ENCODE peak calls at places on chromosomes 3 and 15, in seven cellular contexts. Z is stomach, V is body of pancreas, F is IMR-90, A is transverse colon, L is K562, H is ovary. D is an unnamed sample.

GRCh38 chr3:106628407-106628806 is 748.8 kb upstream of the CCDC54 start:
- DNase-seq in H (no peak), L (no peak), F (peak), A (no peak), Z (no peak), V (no peak), D (no peak)

GRCh38 chr3:57538465-57538864 is 5.7 kb downstream of the DNAH12 start:
- DNase-seq in A (no peak), L (no peak), V (no peak), F (no peak), Z (no peak), H (no peak), D (no peak)

GRCh38 chr3:196590279-196590678 is 21.8 kb downstream of the FBXO45 start:
- DNase-seq in L (no peak), Z (no peak), A (no peak), F (no peak), V (no peak), H (no peak), D (no peak)

GRCh38 chr15:43544266-43544665 is 26.9 kb downstream of the MAP1A start:
- DNase-seq in Z (no peak), V (no peak), H (no peak), F (peak), L (no peak), A (no peak), D (no peak)

GRCh38 chr3:177345049-177345972 is 148.0 kb upstream of the TBL1XR1 start:
- DNase-seq in Z (peak), F (peak), A (peak), V (peak), L (peak), H (peak), D (peak)

GRCh38 chr3:129593595-129594339 is 12.7 kb downstream of the PLXND1 start:
- DNase-seq in V (peak), A (peak), F (no peak), Z (no peak), L (no peak), H (no peak), D (no peak)

GRCh38 chr15:44194397-44195150 is 497 bp downstream of the FRMD5 start:
- DNase-seq in F (peak), L (peak), A (peak), V (peak), H (no peak), Z (peak), D (peak)

GRCh38 chr15:85941186-85941855 is 138.3 kb upstream of the AGBL1 start:
- DNase-seq in Z (no peak), L (no peak), A (no peak), V (peak), F (no peak), H (no peak), D (no peak)

GRCh38 chr3:113038326-113038725 is 47.5 kb downstream of the GTPBP8 start:
- DNase-seq in V (no peak), F (no peak), A (no peak), Z (no peak), H (no peak), L (no peak), D (no peak)

GRCh38 chr3:58386966-58387365 is 46.7 kb downstream of the PDHB start:
- DNase-seq in A (peak), L (no peak), H (no peak), Z (peak), F (peak), V (no peak), D (no peak)

GRCh38 chr3:24538891-24539290 is 44.2 kb upstream of the THRB start:
- DNase-seq in L (no peak), F (no peak), H (no peak), V (peak), A (peak), Z (peak), D (no peak)

GRCh38 chr15:92638709-92639365 is 16.7 kb downstream of the FAM174B start:
- DNase-seq in H (no peak), F (no peak), A (peak), V (peak), Z (peak), L (no peak), D (no peak)

GRCh38 chr15:57506422-57506821 is 85.3 kb upstream of the MYZAP start:
- DNase-seq in A (no peak), L (peak), H (no peak), F (no peak), V (peak), Z (no peak), D (no peak)

GRCh38 chr15:79257454-79257853 is 25.1 kb upstream of the ANKRD34C start:
- DNase-seq in Z (no peak), V (no peak), F (no peak), H (no peak), L (no peak), A (no peak), D (no peak)

GRCh38 chr15:38886315-38887163 is 321.9 kb upstream of the RASGRP1 start:
- DNase-seq in V (no peak), H (no peak), A (no peak), Z (no peak), L (no peak), F (peak), D (peak)

GRCh38 chr3:11549580-11550140 is 94.1 kb downstream of the VGLL4 start:
- DNase-seq in F (no peak), L (no peak), A (no peak), Z (no peak), V (no peak), H (no peak), D (no peak)

GRCh38 chr3:196080997-196081833 is 675 bp downstream of the TFRC start:
- DNase-seq in H (peak), Z (peak), F (peak), A (peak), L (peak), V (peak), D (peak)

GRCh38 chr3:113436794-113437193 is 4.5 kb downstream of the CFAP44 start:
- DNase-seq in V (no peak), H (no peak), A (no peak), F (peak), Z (no peak), L (no peak), D (peak)

GRCh38 chr3:186825294-186825821 is 17.2 kb upstream of the ADIPOQ start:
- DNase-seq in L (peak), A (no peak), H (no peak), V (no peak), Z (no peak), F (peak), D (no peak)

GRCh38 chr3:101870138-101870537 is 20.8 kb downstream of the NFKBIZ start:
- DNase-seq in Z (no peak), V (no peak), L (no peak), A (no peak), H (no peak), F (no peak), D (no peak)

GRCh38 chr3:111723293-111723963 is 128.3 kb upstream of the ZBED2 start:
- DNase-seq in V (no peak), Z (no peak), H (no peak), A (no peak), F (peak), L (no peak), D (no peak)

GRCh38 chr3:128931046-128931445 is 51.6 kb downstream of the ACAD9 start:
- DNase-seq in L (no peak), Z (no peak), A (no peak), F (no peak), H (no peak), V (no peak), D (no peak)

GRCh38 chr15:38071211-38071972 is 137.0 kb downstream of the TMCO5A start:
- DNase-seq in L (no peak), Z (peak), V (no peak), A (no peak), H (no peak), F (no peak), D (no peak)

GRCh38 chr3:71564361-71564760 is 19.2 kb downstream of the FOXP1 start:
- DNase-seq in H (no peak), F (no peak), Z (no peak), A (no peak), V (peak), L (no peak), D (no peak)

GRCh38 chr3:139388961-139389551 is 391 bp downstream of the COPB2 start:
- DNase-seq in F (no peak), Z (peak), V (no peak), H (no peak), A (no peak), L (no peak), D (no peak)

GRCh38 chr3:139388077-139388476 is 1.4 kb downstream of the COPB2 start:
- DNase-seq in H (no peak), Z (no peak), V (no peak), L (no peak), A (no peak), F (no peak), D (no peak)

GRCh38 chr3:139394116-139394515 is 4.7 kb upstream of the COPB2 start:
- DNase-seq in A (no peak), Z (no peak), V (no peak), F (peak), L (no peak), H (no peak), D (no peak)

DNA sequence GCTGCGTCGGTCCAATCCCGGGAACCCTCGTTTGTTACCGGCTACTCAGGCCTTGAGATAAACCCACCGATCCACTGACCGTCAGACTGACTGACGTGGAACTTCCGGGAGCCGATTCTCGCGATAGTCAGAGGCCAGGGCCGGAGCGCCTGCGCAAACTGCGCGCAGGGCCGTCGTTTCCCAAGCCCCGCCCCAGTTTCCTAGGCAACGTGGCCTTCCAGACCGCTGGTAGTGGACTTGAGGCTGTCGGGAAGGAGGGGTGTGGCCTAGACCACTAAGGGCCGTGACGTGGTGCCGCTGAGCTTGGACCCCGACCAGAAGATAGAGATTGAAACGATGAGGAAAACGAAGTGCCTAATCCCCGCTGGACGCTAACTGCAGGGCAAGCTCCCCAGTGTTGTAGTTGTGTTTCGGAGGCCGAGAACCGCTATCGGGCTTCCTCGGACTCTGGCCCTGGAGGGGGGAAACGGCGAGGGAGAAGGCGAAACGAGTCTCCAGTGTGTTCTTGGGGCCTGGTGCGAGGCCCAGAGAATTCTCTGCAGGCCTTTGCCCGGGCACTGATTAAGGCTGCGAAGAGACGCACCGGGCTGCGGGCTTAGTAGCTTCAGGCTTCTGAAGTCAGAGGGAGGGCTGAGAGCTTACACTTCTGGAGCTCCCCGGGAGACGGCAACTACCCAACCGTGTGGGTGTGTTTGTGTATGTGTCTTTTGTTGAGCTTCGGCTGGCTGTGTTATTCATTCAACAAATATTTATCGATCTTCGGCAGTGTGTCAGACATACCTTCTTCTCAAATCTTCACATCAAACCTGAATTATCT is at the start of gene COPB2:
- DNase-seq in H (peak), L (peak), A (peak), Z (peak), F (peak), V (peak), D (peak)
- TF ChIP-seq POLR2A in H (peak), L (peak), A (peak), Z (peak), F (peak), V (peak), D (peak)

GRCh38 chr15:32030795-32031194 is 480 bp downstream of the CHRNA7 start:
- DNase-seq in F (no peak), H (no peak), A (no peak), L (no peak), V (peak), Z (no peak), D (no peak)

GRCh38 chr15:32029409-32029861 is 880 bp upstream of the CHRNA7 start:
- DNase-seq in V (peak), Z (peak), F (no peak), H (peak), A (peak), L (no peak), D (no peak)

GRCh38 chr15:32028921-32029320 is 1.4 kb upstream of the CHRNA7 start:
- DNase-seq in L (no peak), Z (no peak), F (no peak), H (no peak), V (no peak), A (no peak), D (no peak)

GRCh38 chr15:32033186-32033890 is 3.0 kb downstream of the CHRNA7 start:
- DNase-seq in H (no peak), Z (peak), F (no peak), A (peak), L (no peak), V (peak), D (no peak)

DNA sequence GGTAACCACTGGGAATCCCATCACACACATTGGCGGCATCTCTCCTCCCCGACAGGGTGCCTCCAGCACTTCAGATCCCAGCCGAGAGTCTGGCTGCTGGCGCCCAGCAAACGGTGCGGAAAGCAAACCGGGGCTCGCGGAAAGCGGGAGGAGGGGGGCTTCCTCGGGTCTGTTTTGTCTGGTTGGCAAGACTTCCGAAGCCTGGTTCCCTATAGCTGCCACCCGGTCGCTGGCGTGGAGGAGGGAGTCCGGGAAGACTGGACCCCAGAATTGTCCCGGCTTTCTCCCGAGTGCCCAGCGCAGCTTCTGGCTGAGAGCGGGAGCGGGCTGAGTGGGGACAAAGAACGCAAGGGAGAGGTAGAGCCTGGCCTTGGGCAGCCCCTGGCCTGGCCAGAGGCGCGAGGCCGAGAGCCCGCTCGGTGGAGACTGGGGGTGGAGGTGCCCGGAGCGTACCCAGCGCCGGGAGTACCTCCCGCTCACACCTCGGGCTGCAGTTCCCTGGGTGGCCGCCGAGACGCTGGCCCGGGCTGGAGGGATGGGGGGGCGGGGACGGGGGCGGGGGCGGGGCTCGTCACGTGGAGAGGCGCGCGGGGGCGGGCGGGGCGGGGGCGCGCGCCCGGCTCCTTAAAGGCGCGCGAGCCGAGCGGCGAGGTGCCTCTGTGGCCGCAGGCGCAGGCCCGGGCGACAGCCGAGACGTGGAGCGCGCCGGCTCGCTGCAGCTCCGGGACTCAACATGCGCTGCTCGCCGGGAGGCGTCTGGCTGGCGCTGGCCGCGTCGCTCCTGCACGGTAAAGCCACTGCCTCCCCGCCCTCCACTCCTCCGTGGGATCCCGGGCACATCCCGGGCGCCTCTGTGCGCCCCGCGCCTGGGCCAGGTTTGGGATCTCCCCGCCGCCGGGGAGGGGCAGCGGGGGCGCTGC is at the start of gene CHRNA7:
- DNase-seq in A (peak), V (peak), Z (peak), H (peak), F (peak), L (peak), D (peak)
- TF ChIP-seq POLR2A in A (peak), V (peak), Z (no peak), H (no peak), F (no peak), L (no peak), D (peak)

DNA sequence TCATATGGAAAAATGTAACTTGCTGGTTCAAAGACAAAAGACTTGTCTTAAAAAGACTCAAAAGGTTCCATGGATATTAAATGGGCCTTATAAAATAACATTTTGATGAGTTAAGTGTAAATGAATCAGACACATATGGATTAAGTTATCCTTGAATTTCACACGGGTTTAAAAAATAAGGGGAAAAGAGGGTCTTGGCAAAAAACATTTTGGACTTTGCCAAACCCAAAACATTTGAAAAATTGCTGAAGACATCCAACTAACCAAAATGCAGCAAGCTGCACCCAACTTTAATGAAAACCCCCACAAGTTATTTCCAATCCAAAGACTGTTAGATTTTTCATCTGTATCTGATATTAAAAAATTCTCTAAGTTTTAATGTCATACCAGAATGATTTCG is 200.7 kb downstream of the MEIS2 start:
- DNase-seq in Z (no peak), F (no peak), V (no peak), L (no peak), A (no peak), H (no peak), D (no peak)
- TF ChIP-seq POLR2A in Z (no peak), F (no peak), V (no peak), L (no peak), A (no peak), H (no peak), D (no peak)

GRCh38 chr15:75714195-75714594 is 1.5 kb upstream of the CSPG4 start:
- DNase-seq in V (no peak), L (no peak), Z (no peak), F (no peak), A (no peak), H (no peak), D (no peak)

GRCh38 chr15:75713338-75713895 is 769 bp upstream of the CSPG4 start:
- DNase-seq in V (peak), Z (peak), A (peak), F (peak), H (peak), L (no peak), D (no peak)

GRCh38 chr15:75718326-75718725 is 5.7 kb upstream of the CSPG4 start:
- DNase-seq in H (no peak), F (peak), L (no peak), Z (peak), V (no peak), A (peak), D (no peak)

DNA sequence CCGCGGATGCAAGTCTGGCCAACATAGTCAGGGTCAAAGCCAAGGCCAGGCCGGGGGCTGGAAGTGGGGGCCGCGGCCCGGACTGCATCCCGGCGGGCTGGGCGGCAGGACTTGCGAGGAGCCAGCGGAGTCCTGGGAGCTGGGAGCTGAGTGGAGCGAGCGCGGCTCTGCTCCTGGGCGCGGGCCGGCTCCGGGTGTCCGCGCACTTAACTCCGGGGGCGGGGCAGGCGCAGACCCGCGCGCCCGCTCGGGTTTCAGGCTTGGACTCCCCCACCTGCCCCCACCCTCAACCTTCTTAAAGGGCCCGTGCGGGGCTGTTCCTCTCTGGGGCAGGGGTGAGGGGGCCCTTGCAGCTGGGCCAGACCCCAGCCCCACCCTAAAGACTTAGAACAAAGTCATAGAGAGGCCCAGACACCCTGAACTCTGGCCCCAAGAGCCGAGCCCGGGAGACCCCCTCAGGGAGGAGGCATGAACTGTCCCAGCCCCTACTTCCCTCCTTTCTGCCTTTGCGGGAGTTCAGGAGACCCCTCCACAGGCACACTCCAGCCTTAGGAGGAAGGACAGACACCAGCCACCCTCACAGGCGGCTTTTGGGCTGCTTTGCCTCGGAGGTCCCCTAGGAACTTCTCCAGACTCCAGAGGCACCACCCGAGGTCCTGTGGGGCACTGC is at the start of gene CSPG4:
- DNase-seq in L (peak), H (peak), Z (peak), V (peak), F (peak), A (peak), D (peak)
- TF ChIP-seq POLR2A in L (no peak), H (peak), Z (no peak), V (peak), F (peak), A (peak), D (peak)

GRCh38 chr3:150736316-150736719 is 26.7 kb downstream of the SIAH2 start:
- DNase-seq in H (no peak), F (no peak), V (no peak), L (no peak), A (no peak), Z (no peak), D (no peak)

GRCh38 chr3:150738688-150739087 is 24.3 kb downstream of the SIAH2 start:
- DNase-seq in A (no peak), V (no peak), F (no peak), Z (no peak), L (no peak), H (no peak), D (no peak)

GRCh38 chr3:150736903-150737832 is 25.8 kb downstream of the SIAH2 start:
- DNase-seq in L (no peak), V (peak), Z (no peak), F (no peak), H (no peak), A (no peak), D (no peak)

GRCh38 chr3:150739200-150739863 is 23.6 kb downstream of the SIAH2 start:
- DNase-seq in V (no peak), A (no peak), F (no peak), L (no peak), H (no peak), Z (no peak), D (no peak)

GRCh38 chr3:150737874-150738679 is 24.9 kb downstream of the SIAH2 start:
- DNase-seq in F (peak), Z (peak), V (peak), A (no peak), H (peak), L (peak), D (peak)
- TF ChIP-seq POLR2A in F (no peak), Z (no peak), V (peak), A (no peak), H (no peak), L (no peak), D (no peak)

GRCh38 chr15:89448825-89449224 is 47.6 kb downstream of the RHCG start:
- DNase-seq in F (no peak), L (no peak), Z (no peak), A (no peak), V (no peak), H (no peak), D (no peak)
- TF ChIP-seq POLR2A in F (no peak), L (no peak), Z (no peak), A (no peak), V (no peak), H (no peak), D (no peak)

GRCh38 chr15:69224383-69224782 is 63.9 kb downstream of the GLCE start:
- DNase-seq in A (peak), Z (peak), H (no peak), L (no peak), F (no peak), V (peak), D (no peak)
- TF ChIP-seq POLR2A in A (no peak), Z (no peak), H (no peak), L (no peak), F (no peak), V (no peak), D (no peak)